ENCODE peak calls at places on chromosomes 7 and 10, in ten cellular contexts. B, U, Q, N, D, V, E, S, M and O are unnamed samples.

GRCh38 chr10:128163701-128164100 is 37.5 kb upstream of the MKI67 start:
- DNase-seq in N (no peak), E (no peak), U (no peak), D (no peak), B (no peak), Q (no peak), S (no peak), M (no peak), V (no peak), O (no peak)

GRCh38 chr7:73828107-73828803 is 2.5 kb upstream of the CLDN4 start:
- DNase-seq in S (peak), D (no peak), U (peak), M (no peak), N (no peak), E (peak), B (no peak), V (no peak), Q (peak), O (no peak)

GRCh38 chr7:150898475-150899011 is 46.2 kb downstream of the AOC1 start:
- DNase-seq in B (peak), S (peak), M (peak), E (peak), Q (peak), U (peak), N (peak), V (peak), D (no peak), O (peak)

GRCh38 chr10:126813432-126813831 is 91.8 kb upstream of the DOCK1 start:
- DNase-seq in Q (no peak), B (no peak), S (no peak), N (no peak), M (no peak), U (no peak), V (no peak), D (no peak), E (no peak), O (no peak)

GRCh38 chr10:68231916-68232315 is at the start of gene ATOH7:
- DNase-seq in M (no peak), E (peak), U (no peak), D (no peak), V (peak), B (no peak), N (no peak), Q (no peak), S (no peak), O (no peak)

GRCh38 chr7:1402791-1403755 is 56.2 kb downstream of the MICALL2 start:
- DNase-seq in E (no peak), B (no peak), Q (no peak), U (no peak), N (no peak), V (no peak), S (no peak), M (no peak), D (no peak), O (no peak)

GRCh38 chr10:77363197-77363596 is 274.4 kb downstream of the KCNMA1 start:
- DNase-seq in D (no peak), V (no peak), E (no peak), N (no peak), M (no peak), B (no peak), Q (no peak), S (no peak), U (no peak), O (no peak)

GRCh38 chr7:51324206-51324884 is 7.7 kb upstream of the COBL start:
- DNase-seq in B (no peak), D (no peak), S (no peak), M (no peak), Q (no peak), E (no peak), N (no peak), U (no peak), V (no peak), O (no peak)

GRCh38 chr10:77286851-77287250 is 350.8 kb downstream of the KCNMA1 start:
- DNase-seq in M (no peak), Q (no peak), N (peak), B (no peak), U (no peak), V (no peak), D (no peak), S (no peak), E (no peak), O (no peak)

GRCh38 chr10:102065561-102066420 is 642 bp downstream of the HPS6 start:
- DNase-seq in D (no peak), U (peak), N (no peak), E (peak), S (peak), Q (peak), B (peak), V (peak), M (peak), O (peak)

GRCh38 chr10:5488272-5489161 is 10.9 kb downstream of the CALML5 start:
- DNase-seq in E (no peak), M (no peak), U (no peak), B (no peak), V (no peak), Q (no peak), S (no peak), D (no peak), N (no peak), O (peak)

GRCh38 chr10:14532473-14533251 is 201.9 kb upstream of the FRMD4A start:
- DNase-seq in B (no peak), V (no peak), E (peak), N (no peak), U (peak), D (no peak), Q (no peak), S (no peak), M (no peak), O (peak)

GRCh38 chr10:86707505-86707904 is 39.2 kb downstream of the LDB3 start:
- DNase-seq in E (no peak), V (no peak), U (no peak), D (no peak), Q (no peak), N (no peak), M (no peak), S (no peak), B (no peak), O (no peak)

GRCh38 chr10:79221110-79222051 is 125.9 kb upstream of the PPIF start:
- DNase-seq in Q (no peak), D (no peak), E (peak), M (no peak), B (peak), U (no peak), V (peak), S (peak), N (peak), O (no peak)
- TF ChIP-seq CTCF in Q (no peak), D (no peak), E (no peak), M (no peak), B (no peak), U (no peak), V (no peak), S (no peak), N (no peak), O (no peak)

DNA sequence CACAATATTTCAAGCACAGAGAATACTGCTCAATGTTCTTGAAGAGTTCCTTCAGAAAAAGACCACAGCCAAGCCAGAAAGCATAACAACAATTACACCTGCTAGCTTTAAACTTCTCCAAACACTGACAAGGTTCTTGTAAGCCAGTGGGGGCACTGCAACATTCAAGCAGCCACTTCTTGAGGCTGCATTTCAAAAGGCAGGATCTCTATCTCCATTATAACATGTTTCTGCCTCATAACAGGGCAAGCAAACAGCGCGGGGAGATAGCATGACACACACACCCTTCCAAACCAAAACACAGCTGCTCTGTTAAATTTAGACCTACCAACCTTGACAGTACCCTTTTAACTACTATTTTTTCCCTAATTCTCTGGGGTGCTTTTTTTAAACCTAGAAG is 30.8 kb downstream of the CHCHD3 start:
- DNase-seq in Q (no peak), S (no peak), B (peak), M (peak), E (peak), N (no peak), U (peak), D (no peak), V (no peak), O (no peak)
- TF ChIP-seq CTCF in Q (no peak), S (no peak), B (peak), M (peak), E (peak), N (peak), U (no peak), D (no peak), V (no peak), O (no peak)

GRCh38 chr7:112547916-112548315 is 67.1 kb downstream of the LSMEM1 start:
- DNase-seq in E (peak), U (no peak), Q (no peak), B (peak), M (no peak), D (no peak), S (no peak), V (no peak), N (no peak), O (no peak)

GRCh38 chr7:112550468-112551060 is 69.8 kb downstream of the LSMEM1 start:
- DNase-seq in Q (peak), S (no peak), D (no peak), B (peak), M (peak), E (peak), V (no peak), N (peak), U (peak), O (peak)

GRCh38 chr7:112540839-112541577 is 60.2 kb downstream of the LSMEM1 start:
- DNase-seq in D (no peak), Q (no peak), N (no peak), E (no peak), V (no peak), M (no peak), S (no peak), B (peak), U (no peak), O (no peak)

DNA sequence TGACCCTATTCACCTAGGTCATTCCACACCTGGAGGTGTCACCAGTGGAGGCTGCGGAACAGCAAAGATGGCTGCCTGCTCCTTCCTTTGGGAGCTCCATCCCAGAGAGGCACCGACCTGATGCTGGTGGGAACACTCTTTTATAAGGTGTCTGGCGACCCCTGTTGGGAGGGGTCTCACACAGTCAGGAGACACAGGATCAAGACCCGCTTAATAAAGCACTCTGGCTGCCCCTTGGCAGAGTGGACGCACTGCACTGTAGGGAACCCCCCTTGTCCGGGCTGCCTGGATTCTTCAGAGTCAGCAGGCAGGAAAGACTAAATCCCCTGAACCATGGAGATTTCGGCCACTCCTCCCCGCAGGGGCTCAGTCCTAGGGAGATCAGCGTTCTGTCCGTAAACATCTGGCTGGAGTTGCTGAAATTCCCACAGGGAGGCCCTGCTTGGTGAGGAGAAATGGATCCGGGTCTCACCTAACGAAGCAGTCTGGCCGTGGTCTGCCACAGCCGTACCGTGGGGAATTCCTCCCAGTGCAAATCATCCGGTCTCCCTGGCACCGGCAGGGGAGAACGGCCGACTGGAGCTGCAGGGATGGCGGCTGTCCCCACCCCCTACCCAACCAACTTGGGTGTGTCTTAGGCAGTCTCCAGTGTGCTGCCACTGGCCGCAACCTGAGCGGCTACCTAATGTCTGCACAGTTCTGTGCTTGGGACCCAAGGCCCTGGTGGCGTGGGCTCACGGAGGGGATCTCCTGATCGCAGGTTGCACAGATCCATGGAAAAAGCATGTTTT is 66.1 kb downstream of the LSMEM1 start:
- DNase-seq in Q (no peak), M (no peak), N (no peak), E (peak), S (no peak), B (no peak), D (no peak), V (no peak), U (peak), O (no peak)
- TF ChIP-seq CTCF in Q (no peak), M (peak), N (no peak), E (peak), S (no peak), B (peak), D (no peak), V (no peak), U (no peak), O (no peak)

DNA sequence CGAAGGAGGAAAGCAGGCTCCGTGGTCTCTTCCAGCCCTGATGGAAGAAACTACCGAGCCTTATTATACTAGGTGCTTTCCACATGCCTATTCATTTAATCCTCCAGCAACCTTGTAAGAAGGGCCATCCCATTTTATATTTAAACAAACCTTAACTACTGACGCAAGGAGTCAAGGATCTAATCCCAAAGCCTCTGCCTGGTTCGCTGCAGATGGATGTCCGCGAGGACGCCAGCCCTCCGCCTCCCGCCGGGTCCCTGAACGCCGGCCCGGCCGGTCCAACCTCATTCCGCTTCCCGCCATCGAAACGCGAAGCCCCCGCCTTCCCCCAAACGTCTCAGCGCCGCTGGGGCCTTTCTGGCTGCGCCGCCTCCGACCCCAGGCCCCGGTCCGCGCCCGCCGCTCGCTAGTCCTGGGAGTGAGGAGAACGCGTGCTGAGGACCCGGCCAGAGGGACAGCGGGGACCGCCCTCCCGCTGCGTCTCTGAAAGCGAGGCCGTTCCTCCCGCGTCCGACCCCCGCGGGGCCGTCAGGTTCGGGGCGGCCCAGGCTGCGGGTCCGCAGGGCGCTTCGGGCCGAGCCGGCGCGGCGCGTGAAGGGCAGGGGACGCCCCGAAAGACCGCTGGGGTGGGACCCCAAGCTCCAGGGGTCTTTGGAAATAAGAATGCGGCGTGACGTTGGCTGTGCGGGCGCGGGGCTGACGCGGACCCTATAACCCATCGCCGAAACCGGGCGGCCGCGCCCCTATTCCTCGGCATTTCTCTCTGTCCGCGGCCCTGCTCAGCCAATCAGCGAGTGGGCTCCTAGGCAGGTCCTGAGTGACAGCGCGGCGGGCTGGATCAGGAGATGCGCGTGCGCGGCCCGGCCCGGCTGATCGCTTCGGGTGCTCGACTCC is 448 bp upstream of the ATP6V0E2 start:
- DNase-seq in D (peak), V (peak), S (peak), N (peak), U (peak), E (peak), Q (peak), B (peak), M (peak), O (peak)
- TF ChIP-seq CTCF in D (no peak), V (no peak), S (no peak), N (no peak), U (no peak), E (no peak), Q (no peak), B (no peak), M (no peak), O (no peak)

GRCh38 chr7:26090927-26091519 is 61.0 kb upstream of the NFE2L3 start:
- DNase-seq in V (no peak), B (peak), U (peak), D (no peak), Q (peak), M (peak), N (peak), S (no peak), E (peak), O (peak)

GRCh38 chr7:26093023-26093422 is 59.0 kb upstream of the NFE2L3 start:
- DNase-seq in Q (no peak), U (no peak), D (no peak), N (no peak), S (no peak), V (no peak), B (no peak), M (no peak), E (no peak), O (no peak)

GRCh38 chr7:26087321-26088091 is 64.5 kb upstream of the NFE2L3 start:
- DNase-seq in M (no peak), V (no peak), U (no peak), B (peak), N (no peak), D (no peak), E (no peak), Q (no peak), S (no peak), O (no peak)

GRCh38 chr7:26091933-26092332 is 60.1 kb upstream of the NFE2L3 start:
- DNase-seq in U (peak), B (no peak), Q (peak), S (no peak), D (no peak), E (peak), M (peak), V (no peak), N (no peak), O (peak)
- TF ChIP-seq CTCF in U (no peak), B (peak), Q (no peak), S (no peak), D (no peak), E (peak), M (no peak), V (peak), N (peak), O (peak)

GRCh38 chr7:34596887-34597286 is 61.1 kb upstream of the NPSR1 start:
- DNase-seq in E (no peak), S (no peak), U (peak), V (peak), D (no peak), N (no peak), B (peak), Q (no peak), M (peak), O (peak)
- TF ChIP-seq CTCF in E (peak), S (no peak), U (peak), V (peak), D (no peak), N (peak), B (peak), Q (no peak), M (peak), O (peak)

DNA sequence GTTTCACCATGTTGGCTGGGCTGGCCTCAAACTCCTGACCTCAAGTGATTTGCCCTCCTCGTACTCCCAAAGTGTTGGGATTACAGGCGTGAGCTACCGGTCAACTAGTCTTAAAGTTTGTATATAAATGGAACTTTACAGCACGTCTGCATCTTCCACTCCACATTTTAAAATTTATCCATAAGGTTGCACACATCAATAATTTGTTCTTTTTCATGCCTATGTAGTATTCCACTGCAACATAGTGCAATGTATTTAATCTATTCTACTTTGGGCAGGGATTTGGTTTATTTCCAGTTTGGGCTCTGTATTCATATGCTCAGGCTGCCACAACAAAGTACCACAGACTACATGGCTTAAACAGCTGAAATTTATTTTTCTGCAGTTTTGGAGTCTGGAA is 90.0 kb downstream of the NPTX2 start:
- DNase-seq in S (no peak), U (no peak), B (no peak), Q (no peak), D (no peak), M (no peak), V (no peak), E (no peak), N (no peak), O (no peak)
- TF ChIP-seq CTCF in S (no peak), U (no peak), B (no peak), Q (no peak), D (no peak), M (no peak), V (no peak), E (no peak), N (no peak), O (no peak)

GRCh38 chr7:144670251-144670650 is 165.6 kb downstream of the TPK1 start:
- DNase-seq in D (no peak), S (no peak), B (no peak), U (no peak), Q (no peak), E (no peak), M (peak), N (no peak), V (no peak), O (no peak)
- TF ChIP-seq CTCF in D (no peak), S (no peak), B (no peak), U (peak), Q (peak), E (no peak), M (peak), N (no peak), V (no peak), O (no peak)

GRCh38 chr7:134943785-134944400 is 42.4 kb upstream of the AGBL3 start:
- DNase-seq in E (peak), M (peak), B (no peak), U (peak), N (no peak), S (no peak), D (no peak), Q (no peak), V (no peak), O (peak)
- TF ChIP-seq CTCF in E (no peak), M (peak), B (peak), U (peak), N (peak), S (no peak), D (no peak), Q (no peak), V (no peak), O (no peak)

DNA sequence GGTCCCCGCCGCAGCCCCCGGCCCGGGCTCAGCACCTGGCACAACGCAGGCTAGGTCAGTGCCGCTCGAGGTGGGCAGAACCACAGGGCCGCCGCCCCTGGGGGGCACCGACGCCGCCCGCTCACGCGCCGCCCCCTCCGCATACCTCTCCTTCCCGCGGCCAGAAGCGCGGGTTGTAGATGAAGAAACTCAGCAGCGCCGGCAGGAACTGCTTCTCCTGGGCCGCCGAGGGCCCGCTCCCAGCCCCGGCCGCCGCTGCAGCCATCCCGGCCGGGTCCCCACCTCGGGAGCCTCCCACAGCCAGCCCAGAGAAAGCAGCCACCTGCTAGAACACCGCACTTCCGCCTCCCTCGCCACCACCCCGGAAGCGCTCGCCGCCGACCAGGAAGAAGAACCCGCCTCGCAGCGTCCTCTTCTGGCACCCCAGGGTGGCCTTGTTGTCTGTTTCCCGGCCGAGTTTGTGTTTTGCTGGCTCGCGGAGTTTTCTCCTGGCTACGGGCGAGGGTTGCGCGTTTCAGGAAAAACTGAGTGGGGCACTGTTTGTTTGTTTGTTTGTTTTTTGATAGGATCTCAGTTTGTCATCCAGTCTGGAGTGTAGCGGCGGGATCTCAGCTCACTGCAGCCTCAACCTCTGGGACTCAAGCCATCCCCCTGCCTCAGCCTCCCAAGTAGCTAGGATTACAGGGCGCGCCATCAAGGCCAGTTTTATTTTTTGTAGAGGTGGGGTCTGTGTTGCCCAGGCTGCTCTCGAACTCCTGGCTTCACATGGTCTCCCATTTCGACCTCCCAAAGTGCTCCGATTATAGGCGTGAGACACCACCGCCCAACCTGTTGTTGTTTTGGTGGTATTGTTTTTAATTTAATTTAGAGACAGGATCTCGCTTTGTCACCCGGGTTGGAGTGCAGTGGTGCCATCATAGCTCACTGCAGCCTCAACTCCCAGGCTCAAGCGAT is 17.7 kb downstream of the OCM2 start:
- DNase-seq in E (peak), V (peak), S (peak), D (peak), B (peak), N (no peak), Q (peak), M (peak), U (peak), O (peak)
- TF ChIP-seq CTCF in E (peak), V (no peak), S (no peak), D (no peak), B (peak), N (no peak), Q (no peak), M (peak), U (peak), O (no peak)